ENCODE peak calls at places on chromosomes 1 and 21, in six cellular contexts. One of them, this sample, is unnamed.
A peak's percentile ranks its signal among the peaks of the same experiment; 100 is the strongest.

GRCh38 chr1:18581420-18581880 is 49.2 kb upstream of the PAX7 start:
- DNase-seq in activated naive CD4-positive, alpha-beta T cell treated with anti-CD3 and anti-CD28 coated beads, Interleukin-2, amount 10 ng/mL, durations not matched to agents 7 days and 5 days: peak; percentile 61
- DNase-seq in astrocyte of the spinal cord: peak; percentile 1
- DNase-seq in endothelial cell: peak; percentile 67
- DNase-seq in activated naive CD8-positive, alpha-beta T cell treated with anti-CD3 and anti-CD28 coated beads for 36 hours: peak; percentile 50
- DNase-seq in frontal cortex: peak; percentile 54
- DNase-seq in this sample: peak; percentile 7

GRCh38 chr1:234731371-234732085 is 121.5 kb upstream of the IRF2BP2 start:
- DNase-seq in activated naive CD8-positive, alpha-beta T cell treated with anti-CD3 and anti-CD28 coated beads for 36 hours: peak; percentile 57
- DNase-seq in astrocyte of the spinal cord: peak; percentile 86
- DNase-seq in frontal cortex: no peak
- DNase-seq in endothelial cell: no peak
- DNase-seq in activated naive CD4-positive, alpha-beta T cell treated with anti-CD3 and anti-CD28 coated beads, Interleukin-2, amount 10 ng/mL, durations not matched to agents 7 days and 5 days: peak; percentile 58
- DNase-seq in this sample: peak; percentile 67

GRCh38 chr1:63601463-63601862 is 8.3 kb downstream of the PGM1 start:
- DNase-seq in activated naive CD4-positive, alpha-beta T cell treated with anti-CD3 and anti-CD28 coated beads, Interleukin-2, amount 10 ng/mL, durations not matched to agents 7 days and 5 days: no peak
- DNase-seq in astrocyte of the spinal cord: no peak
- DNase-seq in activated naive CD8-positive, alpha-beta T cell treated with anti-CD3 and anti-CD28 coated beads for 36 hours: no peak
- DNase-seq in frontal cortex: no peak
- DNase-seq in endothelial cell: no peak
- DNase-seq in this sample: no peak

GRCh38 chr1:17913326-17914115 is 158.4 kb downstream of the ACTL8 start:
- DNase-seq in frontal cortex: no peak
- DNase-seq in astrocyte of the spinal cord: no peak
- DNase-seq in activated naive CD8-positive, alpha-beta T cell treated with anti-CD3 and anti-CD28 coated beads for 36 hours: no peak
- DNase-seq in endothelial cell: no peak
- DNase-seq in activated naive CD4-positive, alpha-beta T cell treated with anti-CD3 and anti-CD28 coated beads, Interleukin-2, amount 10 ng/mL, durations not matched to agents 7 days and 5 days: no peak
- DNase-seq in this sample: no peak

GRCh38 chr1:8985915-8986813 is 40.1 kb downstream of the SLC2A7 start:
- DNase-seq in frontal cortex: peak; percentile 44
- DNase-seq in activated naive CD8-positive, alpha-beta T cell treated with anti-CD3 and anti-CD28 coated beads for 36 hours: no peak
- DNase-seq in astrocyte of the spinal cord: peak; percentile 96
- DNase-seq in endothelial cell: no peak
- DNase-seq in activated naive CD4-positive, alpha-beta T cell treated with anti-CD3 and anti-CD28 coated beads, Interleukin-2, amount 10 ng/mL, durations not matched to agents 7 days and 5 days: no peak
- DNase-seq in this sample: peak; percentile 97

GRCh38 chr1:17355898-17356297 is 16.1 kb upstream of the PADI6 start:
- DNase-seq in activated naive CD8-positive, alpha-beta T cell treated with anti-CD3 and anti-CD28 coated beads for 36 hours: peak; percentile 64
- DNase-seq in endothelial cell: no peak
- DNase-seq in frontal cortex: no peak
- DNase-seq in astrocyte of the spinal cord: no peak
- DNase-seq in activated naive CD4-positive, alpha-beta T cell treated with anti-CD3 and anti-CD28 coated beads, Interleukin-2, amount 10 ng/mL, durations not matched to agents 7 days and 5 days: peak; percentile 50
- DNase-seq in this sample: no peak

GRCh38 chr1:51423098-51423821 is 92.9 kb upstream of the TTC39A start:
- DNase-seq in frontal cortex: no peak
- DNase-seq in astrocyte of the spinal cord: no peak
- DNase-seq in activated naive CD8-positive, alpha-beta T cell treated with anti-CD3 and anti-CD28 coated beads for 36 hours: no peak
- DNase-seq in endothelial cell: no peak
- DNase-seq in activated naive CD4-positive, alpha-beta T cell treated with anti-CD3 and anti-CD28 coated beads, Interleukin-2, amount 10 ng/mL, durations not matched to agents 7 days and 5 days: no peak
- DNase-seq in this sample: peak; percentile 52

GRCh38 chr1:27682351-27682944 is 10.5 kb upstream of the IFI6 start:
- DNase-seq in endothelial cell: no peak
- DNase-seq in activated naive CD4-positive, alpha-beta T cell treated with anti-CD3 and anti-CD28 coated beads, Interleukin-2, amount 10 ng/mL, durations not matched to agents 7 days and 5 days: no peak
- DNase-seq in frontal cortex: no peak
- DNase-seq in astrocyte of the spinal cord: no peak
- DNase-seq in activated naive CD8-positive, alpha-beta T cell treated with anti-CD3 and anti-CD28 coated beads for 36 hours: no peak
- DNase-seq in this sample: no peak

GRCh38 chr1:47814592-47815436 is 182.4 kb downstream of the TRABD2B start:
- DNase-seq in astrocyte of the spinal cord: peak; percentile 19
- DNase-seq in activated naive CD8-positive, alpha-beta T cell treated with anti-CD3 and anti-CD28 coated beads for 36 hours: no peak
- DNase-seq in endothelial cell: no peak
- DNase-seq in frontal cortex: no peak
- DNase-seq in activated naive CD4-positive, alpha-beta T cell treated with anti-CD3 and anti-CD28 coated beads, Interleukin-2, amount 10 ng/mL, durations not matched to agents 7 days and 5 days: no peak
- DNase-seq in this sample: no peak

GRCh38 chr1:170698711-170699275 is 34.9 kb downstream of the PRRX1 start:
- DNase-seq in frontal cortex: no peak
- DNase-seq in activated naive CD8-positive, alpha-beta T cell treated with anti-CD3 and anti-CD28 coated beads for 36 hours: no peak
- DNase-seq in activated naive CD4-positive, alpha-beta T cell treated with anti-CD3 and anti-CD28 coated beads, Interleukin-2, amount 10 ng/mL, durations not matched to agents 7 days and 5 days: no peak
- DNase-seq in endothelial cell: no peak
- DNase-seq in astrocyte of the spinal cord: peak; percentile 84
- DNase-seq in this sample: peak; percentile 69

GRCh38 chr1:154747841-154748766 is 122.0 kb downstream of the KCNN3 start:
- DNase-seq in astrocyte of the spinal cord: peak; percentile 24
- DNase-seq in endothelial cell: no peak
- DNase-seq in activated naive CD8-positive, alpha-beta T cell treated with anti-CD3 and anti-CD28 coated beads for 36 hours: peak; percentile 63
- DNase-seq in activated naive CD4-positive, alpha-beta T cell treated with anti-CD3 and anti-CD28 coated beads, Interleukin-2, amount 10 ng/mL, durations not matched to agents 7 days and 5 days: peak; percentile 78
- DNase-seq in frontal cortex: no peak
- DNase-seq in this sample: peak; percentile 14

GRCh38 chr1:27539901-27540861 is 50.2 kb upstream of the WASF2 start:
- DNase-seq in activated naive CD4-positive, alpha-beta T cell treated with anti-CD3 and anti-CD28 coated beads, Interleukin-2, amount 10 ng/mL, durations not matched to agents 7 days and 5 days: no peak
- DNase-seq in activated naive CD8-positive, alpha-beta T cell treated with anti-CD3 and anti-CD28 coated beads for 36 hours: no peak
- DNase-seq in frontal cortex: no peak
- DNase-seq in astrocyte of the spinal cord: peak; percentile 34
- DNase-seq in endothelial cell: no peak
- DNase-seq in this sample: peak; percentile 53

GRCh38 chr1:103583887-103584286 is 12.5 kb downstream of the AMY2B start:
- DNase-seq in frontal cortex: no peak
- DNase-seq in activated naive CD8-positive, alpha-beta T cell treated with anti-CD3 and anti-CD28 coated beads for 36 hours: no peak
- DNase-seq in astrocyte of the spinal cord: no peak
- DNase-seq in activated naive CD4-positive, alpha-beta T cell treated with anti-CD3 and anti-CD28 coated beads, Interleukin-2, amount 10 ng/mL, durations not matched to agents 7 days and 5 days: no peak
- DNase-seq in endothelial cell: no peak
- DNase-seq in this sample: no peak

GRCh38 chr1:204583909-204584632 is 67.9 kb downstream of the MDM4 start:
- DNase-seq in activated naive CD4-positive, alpha-beta T cell treated with anti-CD3 and anti-CD28 coated beads, Interleukin-2, amount 10 ng/mL, durations not matched to agents 7 days and 5 days: no peak
- DNase-seq in astrocyte of the spinal cord: no peak
- DNase-seq in frontal cortex: no peak
- DNase-seq in activated naive CD8-positive, alpha-beta T cell treated with anti-CD3 and anti-CD28 coated beads for 36 hours: no peak
- DNase-seq in endothelial cell: no peak
- DNase-seq in this sample: no peak

GRCh38 chr1:151918156-151918555 is 8.8 kb upstream of the THEM4 start:
- DNase-seq in activated naive CD4-positive, alpha-beta T cell treated with anti-CD3 and anti-CD28 coated beads, Interleukin-2, amount 10 ng/mL, durations not matched to agents 7 days and 5 days: no peak
- DNase-seq in astrocyte of the spinal cord: no peak
- DNase-seq in activated naive CD8-positive, alpha-beta T cell treated with anti-CD3 and anti-CD28 coated beads for 36 hours: no peak
- DNase-seq in frontal cortex: no peak
- DNase-seq in endothelial cell: no peak
- DNase-seq in this sample: no peak

GRCh38 chr1:17861685-17862084 is 106.6 kb downstream of the ACTL8 start:
- DNase-seq in endothelial cell: no peak
- DNase-seq in frontal cortex: no peak
- DNase-seq in activated naive CD4-positive, alpha-beta T cell treated with anti-CD3 and anti-CD28 coated beads, Interleukin-2, amount 10 ng/mL, durations not matched to agents 7 days and 5 days: no peak
- DNase-seq in astrocyte of the spinal cord: peak; percentile 44
- DNase-seq in activated naive CD8-positive, alpha-beta T cell treated with anti-CD3 and anti-CD28 coated beads for 36 hours: no peak
- DNase-seq in this sample: no peak

GRCh38 chr1:115874497-115874896 is 33.6 kb upstream of the NHLH2 start:
- DNase-seq in astrocyte of the spinal cord: no peak
- DNase-seq in activated naive CD8-positive, alpha-beta T cell treated with anti-CD3 and anti-CD28 coated beads for 36 hours: no peak
- DNase-seq in activated naive CD4-positive, alpha-beta T cell treated with anti-CD3 and anti-CD28 coated beads, Interleukin-2, amount 10 ng/mL, durations not matched to agents 7 days and 5 days: no peak
- DNase-seq in frontal cortex: no peak
- DNase-seq in endothelial cell: no peak
- DNase-seq in this sample: no peak

GRCh38 chr1:101316276-101316675 is 79.5 kb downstream of the S1PR1 start:
- DNase-seq in activated naive CD4-positive, alpha-beta T cell treated with anti-CD3 and anti-CD28 coated beads, Interleukin-2, amount 10 ng/mL, durations not matched to agents 7 days and 5 days: no peak
- DNase-seq in activated naive CD8-positive, alpha-beta T cell treated with anti-CD3 and anti-CD28 coated beads for 36 hours: no peak
- DNase-seq in endothelial cell: no peak
- DNase-seq in astrocyte of the spinal cord: no peak
- DNase-seq in frontal cortex: no peak
- DNase-seq in this sample: no peak

GRCh38 chr1:200891774-200892157 is 2.9 kb upstream of the INAVA start:
- DNase-seq in activated naive CD4-positive, alpha-beta T cell treated with anti-CD3 and anti-CD28 coated beads, Interleukin-2, amount 10 ng/mL, durations not matched to agents 7 days and 5 days: no peak
- DNase-seq in astrocyte of the spinal cord: no peak
- DNase-seq in endothelial cell: peak; percentile 63
- DNase-seq in frontal cortex: no peak
- DNase-seq in activated naive CD8-positive, alpha-beta T cell treated with anti-CD3 and anti-CD28 coated beads for 36 hours: no peak
- DNase-seq in this sample: no peak

GRCh38 chr21:27645285-27645684 is 678.4 kb upstream of the ADAMTS5 start:
- DNase-seq in activated naive CD8-positive, alpha-beta T cell treated with anti-CD3 and anti-CD28 coated beads for 36 hours: no peak
- DNase-seq in endothelial cell: no peak
- DNase-seq in astrocyte of the spinal cord: peak; percentile 24
- DNase-seq in frontal cortex: no peak
- DNase-seq in activated naive CD4-positive, alpha-beta T cell treated with anti-CD3 and anti-CD28 coated beads, Interleukin-2, amount 10 ng/mL, durations not matched to agents 7 days and 5 days: no peak
- DNase-seq in this sample: peak; percentile 8

GRCh38 chr1:172790245-172790644 is 131.3 kb downstream of the FASLG start:
- DNase-seq in activated naive CD4-positive, alpha-beta T cell treated with anti-CD3 and anti-CD28 coated beads, Interleukin-2, amount 10 ng/mL, durations not matched to agents 7 days and 5 days: no peak
- DNase-seq in activated naive CD8-positive, alpha-beta T cell treated with anti-CD3 and anti-CD28 coated beads for 36 hours: no peak
- DNase-seq in endothelial cell: no peak
- DNase-seq in astrocyte of the spinal cord: no peak
- DNase-seq in frontal cortex: no peak
- DNase-seq in this sample: peak; percentile 3

GRCh38 chr1:157363660-157364140 is 188.6 kb downstream of the FCRL5 start:
- DNase-seq in endothelial cell: peak; percentile 14
- DNase-seq in frontal cortex: no peak
- DNase-seq in astrocyte of the spinal cord: peak; percentile 45
- DNase-seq in activated naive CD8-positive, alpha-beta T cell treated with anti-CD3 and anti-CD28 coated beads for 36 hours: peak; percentile 3
- DNase-seq in activated naive CD4-positive, alpha-beta T cell treated with anti-CD3 and anti-CD28 coated beads, Interleukin-2, amount 10 ng/mL, durations not matched to agents 7 days and 5 days: no peak
- DNase-seq in this sample: peak; percentile 40

GRCh38 chr1:101250656-101251272 is 13.9 kb downstream of the S1PR1 start:
- DNase-seq in activated naive CD4-positive, alpha-beta T cell treated with anti-CD3 and anti-CD28 coated beads, Interleukin-2, amount 10 ng/mL, durations not matched to agents 7 days and 5 days: no peak
- DNase-seq in endothelial cell: no peak
- DNase-seq in activated naive CD8-positive, alpha-beta T cell treated with anti-CD3 and anti-CD28 coated beads for 36 hours: no peak
- DNase-seq in astrocyte of the spinal cord: peak; percentile 43
- DNase-seq in frontal cortex: no peak
- DNase-seq in this sample: no peak

GRCh38 chr1:7460807-7461206 is 310.3 kb upstream of the VAMP3 start:
- DNase-seq in activated naive CD8-positive, alpha-beta T cell treated with anti-CD3 and anti-CD28 coated beads for 36 hours: no peak
- DNase-seq in astrocyte of the spinal cord: no peak
- DNase-seq in activated naive CD4-positive, alpha-beta T cell treated with anti-CD3 and anti-CD28 coated beads, Interleukin-2, amount 10 ng/mL, durations not matched to agents 7 days and 5 days: no peak
- DNase-seq in endothelial cell: no peak
- DNase-seq in frontal cortex: no peak
- DNase-seq in this sample: no peak

GRCh38 chr1:35555601-35556477 is 1.4 kb downstream of the KIAA0319L start:
- DNase-seq in activated naive CD4-positive, alpha-beta T cell treated with anti-CD3 and anti-CD28 coated beads, Interleukin-2, amount 10 ng/mL, durations not matched to agents 7 days and 5 days: no peak
- DNase-seq in astrocyte of the spinal cord: no peak
- DNase-seq in endothelial cell: no peak
- DNase-seq in activated naive CD8-positive, alpha-beta T cell treated with anti-CD3 and anti-CD28 coated beads for 36 hours: no peak
- DNase-seq in frontal cortex: no peak
- DNase-seq in this sample: no peak

GRCh38 chr1:91120915-91121314 is 99.1 kb upstream of the ZNF644 start:
- DNase-seq in activated naive CD8-positive, alpha-beta T cell treated with anti-CD3 and anti-CD28 coated beads for 36 hours: no peak
- DNase-seq in frontal cortex: no peak
- DNase-seq in activated naive CD4-positive, alpha-beta T cell treated with anti-CD3 and anti-CD28 coated beads, Interleukin-2, amount 10 ng/mL, durations not matched to agents 7 days and 5 days: no peak
- DNase-seq in astrocyte of the spinal cord: no peak
- DNase-seq in endothelial cell: no peak
- DNase-seq in this sample: no peak

GRCh38 chr1:4752059-4752458 is 97.7 kb downstream of the AJAP1 start:
- DNase-seq in activated naive CD8-positive, alpha-beta T cell treated with anti-CD3 and anti-CD28 coated beads for 36 hours: no peak
- DNase-seq in endothelial cell: no peak
- DNase-seq in frontal cortex: no peak
- DNase-seq in astrocyte of the spinal cord: no peak
- DNase-seq in activated naive CD4-positive, alpha-beta T cell treated with anti-CD3 and anti-CD28 coated beads, Interleukin-2, amount 10 ng/mL, durations not matched to agents 7 days and 5 days: no peak
- DNase-seq in this sample: no peak

GRCh38 chr1:162498442-162498785 is 796 bp downstream of the UHMK1 start:
- DNase-seq in frontal cortex: no peak
- DNase-seq in activated naive CD4-positive, alpha-beta T cell treated with anti-CD3 and anti-CD28 coated beads, Interleukin-2, amount 10 ng/mL, durations not matched to agents 7 days and 5 days: no peak
- DNase-seq in activated naive CD8-positive, alpha-beta T cell treated with anti-CD3 and anti-CD28 coated beads for 36 hours: no peak
- DNase-seq in endothelial cell: no peak
- DNase-seq in astrocyte of the spinal cord: no peak
- DNase-seq in this sample: peak; percentile 20

GRCh38 chr21:26118928-26119540 is 51.5 kb downstream of the APP start:
- DNase-seq in activated naive CD4-positive, alpha-beta T cell treated with anti-CD3 and anti-CD28 coated beads, Interleukin-2, amount 10 ng/mL, durations not matched to agents 7 days and 5 days: no peak
- DNase-seq in frontal cortex: no peak
- DNase-seq in activated naive CD8-positive, alpha-beta T cell treated with anti-CD3 and anti-CD28 coated beads for 36 hours: no peak
- DNase-seq in astrocyte of the spinal cord: no peak
- DNase-seq in endothelial cell: no peak
- DNase-seq in this sample: no peak

This sample was measured in fibroblast of pulmonary artery.